ENCODE peak calls at places on chromosomes 1 and 21, in four cellular contexts. O, W, I and Y are unnamed samples.

GRCh38 chr1:229024528-229025119 is 246.3 kb upstream of the RAB4A start:
- DNase-seq in O (peak), W (peak), I (peak), Y (no peak)

GRCh38 chr1:64505944-64506658 is 36.2 kb downstream of the CACHD1 start:
- DNase-seq in O (peak), I (no peak), W (no peak), Y (no peak)

GRCh38 chr1:21594935-21595897 is 73.9 kb downstream of the RAP1GAP start:
- DNase-seq in O (peak), W (peak), I (peak), Y (peak)

GRCh38 chr1:184596950-184597651 is 157.6 kb downstream of the EDEM3 start:
- DNase-seq in W (no peak), I (no peak), O (no peak), Y (no peak)

GRCh38 chr1:116986531-116987255 is 14.9 kb upstream of the CD101 start:
- DNase-seq in I (no peak), O (no peak), W (no peak), Y (peak)

GRCh38 chr1:92909321-92909720 is 51.9 kb downstream of the DIPK1A start:
- DNase-seq in O (no peak), I (peak), W (peak), Y (no peak)

GRCh38 chr1:184513966-184514365 is 127.1 kb downstream of the C1orf21 start:
- DNase-seq in O (no peak), W (peak), I (peak), Y (no peak)

GRCh38 chr1:3504151-3504822 is 49.8 kb downstream of the ARHGEF16 start:
- DNase-seq in W (peak), I (peak), O (no peak), Y (no peak)

GRCh38 chr1:36321119-36321951 is 2.1 kb downstream of the EVA1B start:
- DNase-seq in W (peak), O (no peak), I (peak), Y (no peak)

GRCh38 chr1:178126790-178127189 is 32.9 kb downstream of the RASAL2 start:
- DNase-seq in W (peak), O (peak), I (peak), Y (no peak)

GRCh38 chr1:229396607-229397189 is 37.2 kb downstream of the ACTA1 start:
- DNase-seq in W (no peak), O (no peak), I (no peak), Y (no peak)

GRCh38 chr1:145916745-145917144 is 1.8 kb downstream of the PEX11B start:
- DNase-seq in W (no peak), O (no peak), I (no peak), Y (no peak)

GRCh38 chr1:44644806-44645205 is 29.5 kb downstream of the TMEM53 start:
- DNase-seq in W (no peak), I (no peak), O (no peak), Y (no peak)

GRCh38 chr1:221611930-221612777 is 129.7 kb downstream of the DUSP10 start:
- DNase-seq in W (peak), O (no peak), I (peak), Y (no peak)

GRCh38 chr1:46248122-46248920 is 758 bp downstream of the RAD54L start:
- DNase-seq in W (peak), O (peak), I (no peak), Y (peak)

GRCh38 chr1:99527545-99527944 is 118.4 kb upstream of the PALMD start:
- DNase-seq in I (no peak), W (no peak), O (no peak), Y (no peak)

GRCh38 chr1:106978477-106979322 is 77.8 kb upstream of the PRMT6 start:
- DNase-seq in O (no peak), W (no peak), I (peak), Y (no peak)

GRCh38 chr1:159014003-159014571 is 4.4 kb downstream of the IFI16 start:
- DNase-seq in I (no peak), O (no peak), W (no peak), Y (peak)

GRCh38 chr1:38585971-38586370 is 273.6 kb downstream of the RRAGC start:
- DNase-seq in O (no peak), W (no peak), I (no peak), Y (no peak)

GRCh38 chr1:221234821-221235220 is 355.6 kb downstream of the HLX start:
- DNase-seq in O (no peak), I (peak), W (peak), Y (no peak)

GRCh38 chr1:210937846-210938245 is 196.1 kb downstream of the KCNH1 start:
- DNase-seq in W (no peak), I (no peak), O (no peak), Y (no peak)

GRCh38 chr1:226125097-226125630 is 61.4 kb downstream of the ACBD3 start:
- DNase-seq in O (peak), I (peak), W (peak), Y (peak)

GRCh38 chr1:232764458-232765231 is 40.6 kb upstream of the MAP10 start:
- DNase-seq in W (no peak), O (no peak), I (no peak), Y (no peak)
- H2AFZ ChIP-seq in W (no peak), O (no peak), I (no peak), Y (no peak)

GRCh38 chr1:22702255-22702654 is 8.4 kb upstream of the EPHB2 start:
- DNase-seq in W (no peak), I (no peak), O (peak), Y (no peak)
- H2AFZ ChIP-seq in W (no peak), I (no peak), O (no peak), Y (no peak)

GRCh38 chr1:200388791-200389190 is 21.0 kb downstream of the ZNF281 start:
- DNase-seq in I (no peak), W (no peak), O (no peak), Y (no peak)
- H2AFZ ChIP-seq in I (no peak), W (no peak), O (no peak), Y (no peak)

GRCh38 chr1:195562074-195562473 is 1046.2 kb downstream of the KCNT2 start:
- DNase-seq in O (no peak), W (no peak), I (no peak), Y (no peak)
- H2AFZ ChIP-seq in O (no peak), W (no peak), I (no peak), Y (no peak)

DNA sequence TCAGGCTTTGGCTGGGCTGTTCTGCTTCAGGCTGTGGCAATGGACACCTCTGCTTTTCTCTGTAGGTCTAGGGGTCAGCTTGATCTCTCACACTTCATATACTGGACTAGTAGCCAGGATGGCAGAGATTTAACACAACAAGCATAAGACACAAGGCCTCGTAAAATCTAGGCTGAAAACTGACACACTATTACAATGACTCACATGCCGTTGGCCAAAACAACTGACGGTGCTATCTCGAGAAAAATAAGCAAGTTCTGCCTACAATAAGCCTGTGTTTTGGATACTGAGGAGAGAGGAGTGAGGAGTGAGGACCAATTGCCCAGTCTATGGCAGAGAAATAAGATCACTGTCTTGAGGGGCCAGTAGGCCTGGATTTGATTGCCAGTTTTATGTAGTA is 840.7 kb upstream of the ADAMTS5 start:
- DNase-seq in W (peak), I (no peak), O (no peak), Y (no peak)
- H2AFZ ChIP-seq in W (no peak), I (no peak), O (no peak), Y (no peak)

GRCh38 chr1:246789454-246790339 is 65.5 kb downstream of the SCCPDH start:
- DNase-seq in I (no peak), W (no peak), O (no peak), Y (no peak)

GRCh38 chr1:246790833-246791232 is 66.6 kb downstream of the SCCPDH start:
- DNase-seq in I (no peak), W (no peak), O (no peak), Y (no peak)

GRCh38 chr1:246790364-246790763 is 66.2 kb downstream of the SCCPDH start:
- DNase-seq in O (no peak), W (no peak), I (no peak), Y (no peak)

GRCh38 chr1:246787781-246788513 is 63.7 kb downstream of the SCCPDH start:
- DNase-seq in O (no peak), I (no peak), W (no peak), Y (no peak)

DNA sequence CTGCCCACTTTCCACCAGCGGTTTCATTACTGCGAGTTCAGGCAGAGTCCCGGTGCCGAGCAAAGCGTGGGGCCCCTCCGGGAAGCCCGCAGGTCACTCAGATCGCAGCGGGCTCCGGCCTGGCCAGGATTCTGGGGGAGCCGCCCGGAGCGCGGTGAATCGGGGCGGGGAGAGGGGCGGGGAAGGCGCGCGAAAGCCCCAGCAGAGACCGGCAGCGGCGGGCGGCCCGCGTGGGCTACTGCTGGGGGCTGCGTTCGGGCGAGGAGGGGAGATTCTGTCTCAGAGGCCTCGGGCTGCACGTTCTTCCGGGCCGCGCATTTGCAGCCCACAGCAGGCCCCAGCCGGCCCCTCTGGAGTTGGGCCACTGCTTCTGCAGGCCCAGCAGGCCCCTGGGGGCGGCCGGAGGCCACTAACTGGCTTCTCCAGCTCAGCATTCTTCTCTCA is 64.7 kb downstream of the SCCPDH start:
- DNase-seq in I (peak), O (no peak), W (no peak), Y (no peak)
- H2AFZ ChIP-seq in I (no peak), O (peak), W (no peak), Y (no peak)

GRCh38 chr1:165047985-165048384 is 308.5 kb downstream of the LMX1A start:
- DNase-seq in I (no peak), O (no peak), W (no peak), Y (no peak)
- H2AFZ ChIP-seq in I (no peak), O (no peak), W (no peak), Y (no peak)